ENCODE peak calls at places on chromosomes 13 and 19, in seven cellular contexts. Z, V, C, J, E, U and K are unnamed samples.

GRCh38 chr19:2127758-2128157 is 23.6 kb downstream of the AP3D1 start:
- DNase-seq in Z (peak), C (no peak), E (no peak), J (no peak), U (no peak), V (no peak), K (no peak)

GRCh38 chr19:13299838-13300237 is 149.6 kb downstream of the IER2 start:
- DNase-seq in V (no peak), E (no peak), C (no peak), U (no peak), J (no peak), Z (no peak), K (no peak)

GRCh38 chr19:18117692-18118378 is 20.3 kb downstream of the MAST3 start:
- DNase-seq in C (peak), U (peak), J (no peak), V (peak), Z (peak), E (peak), K (peak)

GRCh38 chr13:48749699-48750473 is 96.2 kb downstream of the CYSLTR2 start:
- DNase-seq in V (peak), E (peak), C (peak), U (peak), J (peak), Z (peak), K (peak)

GRCh38 chr19:4831351-4832340 is at the start of gene TICAM1:
- DNase-seq in U (peak), J (no peak), V (peak), Z (peak), C (peak), E (peak), K (peak)

GRCh38 chr13:38024431-38024830 is 154.9 kb upstream of the TRPC4 start:
- DNase-seq in J (no peak), V (peak), U (no peak), C (no peak), Z (no peak), E (no peak), K (peak)

GRCh38 chr13:71219671-71220070 is 647.3 kb downstream of the DACH1 start:
- DNase-seq in V (no peak), J (no peak), U (no peak), E (no peak), C (no peak), Z (no peak), K (no peak)

GRCh38 chr13:70864731-70865130 is 756.5 kb upstream of the KLHL1 start:
- DNase-seq in E (no peak), U (no peak), Z (no peak), C (no peak), J (no peak), V (no peak), K (no peak)

GRCh38 chr13:100234524-100235136 is 145.7 kb downstream of the PCCA start:
- DNase-seq in U (no peak), C (peak), Z (no peak), J (peak), V (peak), E (no peak), K (no peak)

GRCh38 chr13:110127986-110128511 is 178.9 kb downstream of the COL4A1 start:
- DNase-seq in V (no peak), E (no peak), Z (no peak), C (no peak), J (no peak), U (no peak), K (no peak)

GRCh38 chr19:29482855-29483640 is 42.7 kb upstream of the VSTM2B start:
- DNase-seq in J (no peak), Z (no peak), U (no peak), E (no peak), C (no peak), V (no peak), K (no peak)

GRCh38 chr13:112986946-112987345 is 17.9 kb downstream of the MCF2L start:
- DNase-seq in U (no peak), V (no peak), C (no peak), J (no peak), Z (no peak), E (no peak), K (no peak)

GRCh38 chr19:48638831-48639381 is 1.7 kb upstream of the DBP start:
- DNase-seq in C (no peak), E (no peak), Z (peak), U (no peak), J (no peak), V (no peak), K (no peak)

GRCh38 chr19:18157465-18158063 is 4.6 kb downstream of the PIK3R2 start:
- DNase-seq in U (no peak), C (no peak), V (no peak), Z (no peak), E (no peak), J (no peak), K (peak)

GRCh38 chr13:21478881-21479808 is 20.0 kb upstream of the ZDHHC20 start:
- DNase-seq in J (peak), Z (peak), V (peak), C (peak), E (peak), U (no peak), K (peak)

GRCh38 chr13:69199664-69200063 is 908.0 kb upstream of the ATXN8OS start:
- DNase-seq in U (no peak), C (no peak), Z (no peak), V (no peak), J (no peak), E (no peak), K (no peak)

GRCh38 chr19:54186934-54187381 is 2.4 kb downstream of the MBOAT7 start:
- DNase-seq in U (no peak), Z (no peak), C (no peak), J (no peak), E (no peak), V (peak), K (no peak)

GRCh38 chr19:16527971-16528521 is 14.2 kb downstream of the CHERP start:
- DNase-seq in J (no peak), U (no peak), Z (no peak), E (no peak), V (peak), C (peak), K (no peak)

GRCh38 chr13:105914637-105915036 is 620.8 kb downstream of the EFNB2 start:
- DNase-seq in J (peak), U (no peak), C (peak), Z (no peak), V (peak), E (no peak), K (no peak)

GRCh38 chr13:105655046-105655445 is 880.4 kb downstream of the EFNB2 start:
- DNase-seq in U (no peak), Z (no peak), E (no peak), V (peak), C (peak), J (peak), K (peak)

GRCh38 chr19:7506385-7507328 is 9.2 kb upstream of the ZNF358 start:
- DNase-seq in E (peak), C (peak), V (peak), Z (peak), J (no peak), U (peak), K (peak)

GRCh38 chr19:39997595-39998216 is 846 bp downstream of the ZNF546 start:
- DNase-seq in Z (no peak), U (no peak), J (no peak), E (peak), V (peak), C (peak), K (no peak)

GRCh38 chr13:95505265-95505664 is 47.3 kb upstream of the CLDN10 start:
- DNase-seq in C (no peak), V (no peak), J (no peak), U (no peak), Z (peak), E (no peak), K (peak)

GRCh38 chr19:1087813-1088418 is 7.3 kb downstream of the POLR2E start:
- DNase-seq in C (no peak), J (no peak), E (peak), Z (no peak), V (no peak), U (no peak), K (no peak)

GRCh38 chr13:60448907-60449510 is 52.0 kb downstream of the TDRD3 start:
- DNase-seq in J (peak), E (peak), Z (peak), U (no peak), V (peak), C (peak), K (peak)

GRCh38 chr13:102586615-102587014 is 10.2 kb upstream of the TPP2 start:
- DNase-seq in V (no peak), Z (no peak), U (no peak), C (no peak), E (no peak), J (no peak), K (no peak)

DNA sequence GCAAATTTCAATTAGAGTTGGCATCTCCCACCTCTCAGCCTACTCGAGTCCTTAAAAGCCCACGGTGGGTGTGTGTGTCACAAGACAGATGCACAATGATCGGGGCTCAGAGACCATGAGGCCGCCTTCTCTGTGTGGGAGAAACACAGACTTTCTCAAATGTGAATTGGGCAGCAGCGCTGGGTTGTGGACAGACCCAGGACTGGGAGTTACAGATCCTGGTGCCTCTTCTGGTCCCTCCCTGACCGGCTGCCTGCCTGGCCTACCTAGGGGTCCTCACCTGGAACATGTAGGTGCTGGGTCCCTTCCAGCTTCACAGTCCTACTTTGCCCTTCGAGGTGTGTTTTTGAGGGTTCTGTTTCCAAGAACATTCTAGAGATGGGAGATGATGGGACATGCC is 4.9 kb downstream of the CEACAM8 start:
- DNase-seq in E (no peak), V (no peak), U (no peak), Z (no peak), C (no peak), J (no peak), K (no peak)
- TF ChIP-seq CTCF in E (no peak), V (no peak), U (no peak), Z (no peak), C (no peak), J (no peak), K (no peak)

DNA sequence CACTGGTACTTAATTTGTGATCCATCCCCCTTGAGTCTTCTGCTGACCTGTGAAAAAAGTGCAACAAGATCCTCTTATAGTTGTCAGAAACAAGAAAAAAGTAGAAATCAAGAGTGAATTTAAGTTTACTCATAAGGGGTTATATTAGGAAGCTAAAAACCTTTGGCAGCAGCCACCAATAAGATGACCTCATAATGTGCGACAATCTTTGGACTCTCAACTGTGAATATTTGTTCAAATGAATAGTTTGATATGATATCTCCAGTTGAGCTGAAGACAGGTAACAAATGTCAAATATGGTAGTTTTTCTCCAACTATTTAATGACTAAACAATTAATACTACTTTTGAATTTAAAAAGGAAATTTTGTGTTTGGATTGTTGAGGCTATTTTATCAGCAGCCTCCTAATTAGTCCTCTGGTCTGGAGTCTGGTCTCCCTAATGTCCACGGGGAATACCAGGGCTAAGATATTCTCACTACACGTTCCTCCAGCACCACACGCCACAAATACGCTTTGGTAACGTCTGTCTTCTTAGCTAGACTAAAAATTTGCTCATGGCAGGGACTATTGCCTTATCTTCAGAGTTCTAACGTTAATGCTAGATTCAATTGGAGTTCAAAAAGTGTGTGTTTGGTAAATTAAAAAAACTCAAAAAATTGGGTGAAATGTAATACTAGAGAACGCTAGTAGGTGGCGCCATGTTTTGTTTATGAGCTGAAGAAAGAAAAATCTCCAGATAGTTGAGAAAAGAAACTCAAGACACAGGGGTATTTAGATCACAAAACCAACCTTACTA is 51.0 kb upstream of the PDX1 start:
- DNase-seq in C (peak), V (peak), E (no peak), U (no peak), Z (no peak), J (no peak), K (peak)
- TF ChIP-seq CTCF in C (peak), V (peak), E (peak), U (peak), Z (peak), J (peak), K (peak)

GRCh38 chr19:15222738-15223648 is 9.3 kb downstream of the EPHX3 start:
- DNase-seq in J (peak), U (peak), C (peak), V (peak), E (peak), Z (peak), K (peak)
- TF ChIP-seq CTCF in J (no peak), U (no peak), C (no peak), V (no peak), E (no peak), Z (no peak), K (no peak)

GRCh38 chr19:44527554-44527953 is 1.9 kb downstream of the CEACAM20 start:
- DNase-seq in Z (no peak), E (no peak), J (no peak), V (no peak), C (no peak), U (no peak), K (no peak)

GRCh38 chr19:44529541-44529940 is at the start of gene CEACAM20:
- DNase-seq in C (no peak), U (no peak), E (no peak), Z (no peak), V (no peak), J (no peak), K (no peak)

GRCh38 chr19:44530777-44531176 is 1.3 kb upstream of the CEACAM20 start:
- DNase-seq in Z (no peak), U (no peak), J (peak), C (peak), E (no peak), V (no peak), K (peak)

GRCh38 chr19:44521370-44521769 is 8.1 kb downstream of the CEACAM20 start:
- DNase-seq in E (no peak), V (no peak), Z (no peak), U (no peak), J (no peak), C (no peak), K (no peak)

DNA sequence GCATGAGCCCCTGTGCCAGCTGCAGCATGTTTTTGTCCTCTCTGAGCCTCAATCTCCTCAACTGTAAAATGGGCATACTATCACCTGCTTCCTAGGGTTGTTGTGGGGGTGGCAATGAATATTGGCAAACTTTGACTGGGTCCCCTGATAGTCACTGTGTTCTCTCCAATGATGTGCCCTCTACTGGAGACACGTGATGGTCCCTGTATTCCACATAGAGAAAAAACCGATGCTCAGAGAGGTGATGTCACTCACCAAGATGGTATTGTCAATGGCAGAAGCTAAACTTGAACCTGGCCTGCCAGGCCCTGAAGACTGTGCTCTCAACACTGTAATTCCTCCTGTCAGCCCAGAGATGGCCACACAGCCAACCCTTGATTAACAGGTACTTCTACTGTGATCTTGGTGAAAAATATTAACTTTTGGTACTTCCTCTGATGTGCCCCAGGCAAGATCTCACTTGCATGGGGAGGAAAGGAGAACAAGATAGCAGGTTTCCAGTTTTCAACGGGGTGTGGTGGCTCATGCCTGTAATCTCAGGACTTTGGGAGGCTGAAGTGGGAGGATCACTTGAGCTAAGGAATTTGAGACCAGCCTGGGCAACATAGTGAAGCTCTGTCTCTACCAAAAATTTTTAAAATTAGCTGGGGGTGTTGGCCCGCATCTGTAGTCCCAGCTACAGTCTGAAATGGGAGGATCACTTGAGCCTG is 3.6 kb downstream of the CEACAM20 start:
- DNase-seq in V (no peak), C (no peak), J (no peak), Z (no peak), E (no peak), U (no peak), K (no peak)
- TF ChIP-seq CTCF in V (no peak), C (no peak), J (no peak), Z (no peak), E (no peak), U (no peak), K (no peak)

DNA sequence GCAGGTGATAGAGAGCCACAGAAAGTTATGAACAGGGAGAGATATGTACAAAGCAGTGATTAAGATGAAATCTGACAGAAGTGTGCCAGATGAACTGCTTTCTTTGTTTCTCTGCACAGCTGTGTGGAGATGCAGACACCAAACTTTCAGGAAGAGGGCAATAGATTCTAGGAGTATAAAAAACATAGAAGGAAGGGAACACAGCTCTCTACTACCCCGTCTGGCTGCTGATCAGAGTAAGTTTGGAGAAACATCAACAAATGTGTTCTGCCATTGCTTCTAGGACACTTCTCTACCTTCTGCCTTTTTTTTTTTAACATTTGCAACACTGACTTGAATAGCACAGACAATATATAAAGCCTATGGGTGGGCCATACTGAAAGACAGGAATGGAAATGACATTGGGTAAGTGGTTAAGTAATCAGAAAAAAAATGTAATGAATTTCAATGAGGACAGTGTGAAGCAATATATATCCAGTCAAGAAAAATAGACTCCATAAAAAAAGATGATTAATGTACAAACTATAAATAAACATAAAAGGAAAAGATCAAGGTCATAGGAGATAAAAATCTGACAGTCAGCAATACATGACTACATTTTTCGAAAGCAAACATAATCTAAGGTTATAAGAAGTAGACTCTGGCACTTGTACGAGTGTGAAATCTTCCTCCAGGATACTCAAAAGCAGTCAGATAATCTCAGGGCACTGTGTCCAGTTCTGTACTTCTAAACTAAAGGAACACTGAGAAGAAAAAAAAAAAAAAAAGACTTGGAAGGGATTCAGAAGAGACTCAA is 21.4 kb downstream of the NUFIP1 start:
- DNase-seq in E (no peak), V (peak), Z (no peak), C (peak), J (no peak), U (no peak), K (peak)
- TF ChIP-seq CTCF in E (no peak), V (peak), Z (no peak), C (peak), J (peak), U (no peak), K (no peak)

GRCh38 chr19:9885077-9885552 is 50.0 kb downstream of the PIN1 start:
- DNase-seq in E (no peak), C (peak), J (no peak), Z (peak), V (peak), U (no peak), K (peak)
- TF ChIP-seq CTCF in E (no peak), C (peak), J (peak), Z (peak), V (peak), U (no peak), K (peak)

GRCh38 chr19:55809381-55810058 is 22.3 kb downstream of the NLRP11 start:
- DNase-seq in J (peak), U (no peak), C (peak), E (peak), V (peak), Z (peak), K (peak)
- TF ChIP-seq CTCF in J (peak), U (peak), C (peak), E (peak), V (peak), Z (no peak), K (peak)